ENCODE peak calls at places on chromosomes 5 and 9, in nine cellular contexts. M, S, C, T, E, Z, N, R and L are unnamed samples.

GRCh38 chr5:68261174-68262021 is 45.8 kb downstream of the PIK3R1 start:
- DNase-seq in C (peak; percentile 44), E (no peak), S (no peak), Z (no peak), R (no peak), T (no peak), M (no peak), N (no peak), L (no peak)

GRCh38 chr9:85858351-85858750 is 82.6 kb upstream of the NAA35 start:
- DNase-seq in E (no peak), N (no peak), R (no peak), Z (no peak), C (no peak), S (no peak), T (no peak), M (no peak), L (no peak)

GRCh38 chr9:119398350-119398749 is 29.1 kb upstream of the BRINP1 start:
- DNase-seq in E (no peak), Z (no peak), N (no peak), R (no peak), S (no peak), T (no peak), M (no peak), C (no peak), L (no peak)

GRCh38 chr5:170100051-170100943 is 5.4 kb upstream of the FOXI1 start:
- DNase-seq in R (peak; percentile 74), Z (peak; percentile 74), T (peak; percentile 71), E (no peak), M (peak; percentile 80), S (peak; percentile 12), C (peak; percentile 72), N (peak; percentile 52), L (peak; percentile 91)

GRCh38 chr5:1800470-1801060 is 642 bp upstream of the NDUFS6 start:
- DNase-seq in N (no peak), Z (no peak), C (peak; percentile 38), R (peak; percentile 11), M (no peak), T (peak; percentile 34), S (peak; percentile 57), E (no peak), L (no peak)

GRCh38 chr5:158569534-158569933 is 530.2 kb downstream of the EBF1 start:
- DNase-seq in C (no peak), S (no peak), Z (no peak), N (no peak), M (no peak), E (no peak), T (no peak), R (no peak), L (no peak)

GRCh38 chr9:100216178-100216787 is 117.2 kb downstream of the INVS start:
- DNase-seq in S (no peak), E (peak; percentile 2), R (peak; percentile 67), N (peak; percentile 37), T (peak; percentile 65), Z (peak; percentile 66), M (peak; percentile 59), C (peak; percentile 66), L (peak; percentile 81)

GRCh38 chr5:107808671-107809137 is 138.0 kb upstream of the EFNA5 start:
- DNase-seq in Z (no peak), M (peak; percentile 19), E (no peak), T (no peak), C (peak; percentile 7), S (no peak), N (no peak), R (no peak), L (no peak)